ENCODE peak calls at places on chromosomes 16 and 17, in four cellular contexts. J is HepG2, H is GM12878, Q is K562. N is an unnamed sample.

GRCh38 chr17:45018514-45019176 is 32.8 kb downstream of the DCAKD start:
- DNase-seq in J (no peak), H (no peak), Q (peak), N (no peak)

GRCh38 chr16:87791295-87792204 is 25.8 kb upstream of the KLHDC4 start:
- DNase-seq in J (no peak), Q (no peak), H (no peak), N (no peak)

GRCh38 chr16:55368205-55368604 is 44.2 kb downstream of the IRX6 start:
- DNase-seq in Q (no peak), J (no peak), H (no peak), N (no peak)

GRCh38 chr17:1957037-1957436 is 68.1 kb downstream of the RTN4RL1 start:
- DNase-seq in J (no peak), H (no peak), Q (no peak), N (no peak)

GRCh38 chr17:15382866-15383265 is 41.5 kb upstream of the TEKT3 start:
- DNase-seq in H (no peak), J (no peak), Q (no peak), N (no peak)

GRCh38 chr17:72839086-72839728 is 253.3 kb downstream of the SLC39A11 start:
- DNase-seq in Q (no peak), H (no peak), J (no peak), N (no peak)

GRCh38 chr17:57459286-57459915 is 203.1 kb downstream of the MSI2 start:
- DNase-seq in H (no peak), Q (peak), J (peak), N (no peak)

GRCh38 chr17:72412650-72413076 is 291.8 kb downstream of the SOX9 start:
- DNase-seq in J (peak), H (no peak), Q (no peak), N (no peak)

GRCh38 chr16:66159987-66160386 is 206.5 kb upstream of the CDH5 start:
- DNase-seq in J (no peak), Q (no peak), H (no peak), N (no peak)

GRCh38 chr16:10122546-10122945 is 59.7 kb downstream of the GRIN2A start:
- DNase-seq in J (peak), H (no peak), Q (peak), N (peak)

GRCh38 chr17:18964018-18964351 is 12.0 kb downstream of the SLC5A10 start:
- DNase-seq in Q (no peak), J (no peak), H (no peak), N (no peak)

GRCh38 chr17:17089206-17089550 is 46.9 kb downstream of the MPRIP start:
- DNase-seq in Q (no peak), H (no peak), J (no peak), N (no peak)

DNA sequence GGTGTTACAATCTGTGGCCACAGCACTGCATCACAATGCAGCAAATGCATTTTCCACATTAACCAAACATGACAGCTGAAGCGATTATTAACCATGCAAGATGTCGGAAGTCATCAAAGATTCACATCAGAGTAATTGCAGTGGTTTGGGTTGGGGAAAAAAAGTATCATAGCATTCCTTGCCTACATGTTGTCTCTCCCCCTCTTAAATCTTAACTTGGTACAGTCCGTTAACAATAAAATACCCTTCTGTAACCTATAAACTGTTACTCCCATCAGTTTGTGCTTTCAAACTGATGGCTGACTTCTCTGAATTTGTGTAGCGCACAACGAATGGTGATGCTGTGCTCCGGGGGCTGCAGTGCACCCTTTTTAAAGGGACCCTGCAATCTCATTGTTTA is 51.6 kb downstream of the NUP93 start:
- DNase-seq in Q (no peak), J (no peak), H (no peak), N (no peak)
- TF ChIP-seq TARDBP in Q (no peak), J (no peak), H (no peak), N (no peak)

GRCh38 chr16:977896-978295 is 3.7 kb upstream of the SOX8 start:
- DNase-seq in H (no peak), Q (no peak), J (no peak), N (no peak)

GRCh38 chr16:975313-975690 is 4.5 kb upstream of the LMF1 start:
- DNase-seq in Q (no peak), J (no peak), H (no peak), N (no peak)

GRCh38 chr16:977096-977701 is 4.4 kb upstream of the SOX8 start:
- DNase-seq in J (no peak), H (no peak), Q (no peak), N (no peak)

GRCh38 chr16:974606-975312 is 4.0 kb upstream of the LMF1 start:
- DNase-seq in H (no peak), Q (no peak), J (no peak), N (no peak)

DNA sequence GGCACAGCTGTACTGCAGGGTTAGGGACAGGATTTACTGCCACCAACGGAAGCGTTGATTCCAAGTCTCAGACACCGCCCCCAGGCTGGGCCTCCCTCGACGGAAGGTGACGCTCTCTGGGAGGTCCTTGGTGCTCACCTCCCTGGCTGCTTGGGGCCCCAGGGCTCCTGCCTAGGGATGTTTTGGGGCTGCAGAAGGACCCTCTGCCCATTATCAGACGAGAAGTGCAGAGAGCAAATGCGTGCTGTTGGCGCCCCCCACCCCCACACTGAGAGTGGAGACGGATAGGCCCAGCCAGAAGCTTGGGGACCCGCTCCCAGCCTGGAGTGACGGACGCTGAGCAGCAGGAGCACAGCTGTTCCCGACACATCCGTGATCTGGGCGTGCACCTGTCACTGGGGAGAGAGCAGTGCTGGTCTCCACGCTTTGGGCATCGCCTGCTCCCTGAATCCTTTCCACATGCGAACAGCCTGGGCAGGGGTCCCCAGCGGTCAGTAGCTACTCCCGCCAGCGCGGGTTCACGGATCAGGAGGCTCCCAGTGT is 5.1 kb upstream of the SOX8 start:
- DNase-seq in J (no peak), Q (no peak), H (no peak), N (no peak)
- TF ChIP-seq TARDBP in J (no peak), Q (no peak), H (no peak), N (no peak)

GRCh38 chr16:13305019-13305755 is 403.8 kb downstream of the SHISA9 start:
- DNase-seq in J (no peak), Q (no peak), H (no peak), N (no peak)
- TF ChIP-seq TARDBP in J (no peak), Q (no peak), H (no peak), N (no peak)

GRCh38 chr17:65572581-65573282 is 11.3 kb upstream of the AXIN2 start:
- DNase-seq in J (peak), H (no peak), Q (no peak), N (no peak)
- TF ChIP-seq TARDBP in J (no peak), H (no peak), Q (no peak), N (no peak)

GRCh38 chr17:68291836-68292688 is 767 bp downstream of the ARSG start:
- DNase-seq in J (peak), H (peak), Q (peak), N (peak)
- TF ChIP-seq TARDBP in J (peak), H (peak), Q (no peak), N (no peak)

N was measured in HEK293T.